ENCODE peak calls at places on chromosomes 7 and 10, in five cellular contexts. F, O, T, Q and N are unnamed samples.

GRCh38 chr10:113290137-113290536 is 262.7 kb upstream of the HABP2 start:
- DNase-seq in F (no peak), O (no peak), T (peak), Q (no peak), N (no peak)

GRCh38 chr10:59240581-59241183 is 64.2 kb downstream of the PHYHIPL start:
- DNase-seq in F (no peak), O (peak), T (peak), Q (peak), N (no peak)

GRCh38 chr7:131000389-131000788 is 266.4 kb upstream of the KLF14 start:
- DNase-seq in F (no peak), O (no peak), T (peak), Q (no peak), N (no peak)

GRCh38 chr10:1127629-1128028 is 71.4 kb downstream of the WDR37 start:
- DNase-seq in F (no peak), O (no peak), T (no peak), Q (no peak), N (no peak)

GRCh38 chr7:106056513-106057203 is 55.5 kb downstream of the SYPL1 start:
- DNase-seq in F (peak), O (peak), T (peak), Q (peak), N (peak)

GRCh38 chr10:60042959-60043358 is 136.6 kb upstream of the CCDC6 start:
- DNase-seq in F (no peak), O (no peak), T (no peak), Q (no peak), N (no peak)

GRCh38 chr10:48735836-48736390 is 51.2 kb downstream of the WDFY4 start:
- DNase-seq in F (no peak), O (no peak), T (no peak), Q (no peak), N (no peak)

GRCh38 chr7:36545291-36545690 is 155.6 kb downstream of the ANLN start:
- DNase-seq in F (no peak), O (no peak), T (no peak), Q (no peak), N (no peak)

GRCh38 chr7:73557108-73557396 is 438 bp downstream of the BCL7B start:
- DNase-seq in F (peak), O (peak), T (peak), Q (peak), N (peak)

GRCh38 chr7:12917801-12918200 is 230.4 kb downstream of the ARL4A start:
- DNase-seq in F (no peak), O (no peak), T (no peak), Q (no peak), N (no peak)
- TF ChIP-seq CTCF in F (no peak), O (no peak), T (no peak), Q (no peak), N (no peak)

DNA sequence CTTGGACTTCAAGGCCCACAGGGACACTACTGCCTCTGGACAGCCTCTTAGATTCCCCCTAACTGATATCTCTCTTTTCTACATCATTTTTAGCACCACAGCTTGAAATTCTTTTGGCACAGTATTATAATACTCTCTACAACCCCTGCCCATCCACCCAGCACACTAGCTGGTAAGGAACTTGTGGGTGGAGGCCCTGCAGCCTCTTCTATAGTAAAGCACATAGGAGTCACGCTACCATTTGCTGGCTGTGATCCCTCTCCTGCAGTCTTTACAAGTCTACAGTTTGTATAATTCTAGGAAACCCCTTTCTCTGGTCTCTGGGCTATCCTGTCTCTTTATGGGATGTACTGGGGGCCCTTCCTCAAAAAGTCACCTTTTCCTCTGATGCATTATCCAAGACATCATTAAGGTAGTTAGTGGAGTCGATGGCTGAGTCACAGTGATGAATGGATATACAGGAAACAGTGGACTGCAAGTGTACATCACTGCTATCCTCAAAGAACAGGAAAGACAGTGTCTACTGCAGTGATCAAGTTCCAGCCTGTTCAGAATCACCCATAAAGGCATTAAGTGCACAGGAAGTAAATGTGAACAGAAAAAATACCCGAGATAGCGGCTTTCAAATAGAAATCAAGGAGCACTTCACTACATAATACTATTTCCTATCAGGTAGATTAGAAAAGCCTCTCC is 54.4 kb downstream of the STK17A start:
- DNase-seq in F (no peak), O (peak), T (no peak), Q (peak), N (no peak)
- H3K27ac ChIP-seq in F (no peak), O (peak), T (no peak), Q (peak), N (no peak)

DNA sequence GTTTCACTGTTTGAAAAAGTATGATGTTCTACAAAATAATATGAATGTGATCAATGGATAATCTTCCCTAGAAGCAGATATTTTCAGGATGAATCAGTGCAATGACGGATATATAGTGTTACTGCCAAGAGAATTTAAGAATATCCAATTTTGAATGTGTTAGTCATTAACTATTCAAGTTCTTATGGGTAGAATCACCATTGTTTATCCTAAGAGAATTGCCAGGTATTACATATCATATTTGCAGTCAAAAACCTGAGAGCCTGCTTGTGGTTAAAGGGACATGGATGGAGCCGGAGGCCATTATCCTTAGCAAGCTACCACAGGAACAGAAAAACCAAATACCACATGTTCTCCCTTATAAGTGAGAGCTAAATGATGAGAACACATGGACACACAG is 26.9 kb downstream of the AHR start:
- DNase-seq in F (no peak), O (no peak), T (no peak), Q (peak), N (no peak)
- TF ChIP-seq CTCF in F (no peak), O (no peak), T (no peak), Q (no peak), N (no peak)

GRCh38 chr7:4134204-4134603 is 547.9 kb upstream of the FOXK1 start:
- DNase-seq in F (no peak), O (no peak), T (no peak), Q (no peak), N (no peak)

GRCh38 chr7:4138866-4139265 is 543.2 kb upstream of the FOXK1 start:
- DNase-seq in F (no peak), O (no peak), T (no peak), Q (no peak), N (peak)

GRCh38 chr7:4134631-4135030 is 547.5 kb upstream of the FOXK1 start:
- DNase-seq in F (no peak), O (no peak), T (no peak), Q (no peak), N (peak)

GRCh38 chr7:4136036-4136435 is 546.1 kb upstream of the FOXK1 start:
- DNase-seq in F (no peak), O (no peak), T (peak), Q (no peak), N (no peak)

GRCh38 chr7:4136501-4137110 is 545.5 kb upstream of the FOXK1 start:
- DNase-seq in F (no peak), O (no peak), T (peak), Q (no peak), N (no peak)
- H3K27ac ChIP-seq in F (no peak), O (no peak), T (no peak), Q (no peak), N (no peak)